ENCODE peak calls at places on chromosomes 12 and 14, in eight cellular contexts. J, P, Z, K, G, N, B and V are unnamed samples.
A peak's percentile ranks its signal among the peaks of the same experiment; 100 is the strongest.

GRCh38 chr14:24360281-24360680 is 7.7 kb upstream of the NFATC4 start:
- DNase-seq in N (no peak), Z (no peak), G (no peak), J (no peak), K (no peak), B (no peak), P (no peak), V (no peak)

GRCh38 chr14:91350813-91351507 is 66.7 kb downstream of the CCDC88C start:
- DNase-seq in P (no peak), N (no peak), Z (peak; percentile 58), K (no peak), J (peak; percentile 34), B (no peak), G (no peak), V (no peak)

GRCh38 chr12:10641735-10642500 is 28.5 kb upstream of the MAGOHB start:
- DNase-seq in N (peak; percentile 47), B (peak; percentile 68), Z (no peak), K (no peak), P (no peak), G (no peak), J (no peak), V (no peak)

GRCh38 chr14:94048676-94049624 is 22.8 kb downstream of the OTUB2 start:
- DNase-seq in Z (no peak), N (no peak), P (no peak), B (no peak), J (no peak), G (peak; percentile 78), K (no peak), V (no peak)

GRCh38 chr12:77005699-77006098 is 59.7 kb downstream of the E2F7 start:
- DNase-seq in P (no peak), K (no peak), B (no peak), N (no peak), J (no peak), Z (no peak), G (no peak), V (no peak)

GRCh38 chr12:3129301-3130052 is 52.3 kb downstream of the TSPAN9 start:
- DNase-seq in Z (no peak), P (no peak), N (peak; percentile 56), G (no peak), K (no peak), J (no peak), B (peak; percentile 69), V (no peak)

GRCh38 chr14:67411820-67412421 is at the start of gene PLEK2:
- DNase-seq in N (no peak), G (peak; percentile 68), K (peak; percentile 72), Z (peak; percentile 62), B (peak; percentile 33), P (no peak), J (peak; percentile 30), V (peak; percentile 34)

GRCh38 chr12:92065018-92065499 is 80.6 kb downstream of the BTG1 start:
- DNase-seq in B (no peak), G (peak; percentile 90), K (no peak), N (peak; percentile 7), Z (no peak), P (peak; percentile 81), J (no peak), V (peak; percentile 83)

GRCh38 chr12:19177754-19178153 is 48.2 kb downstream of the PLEKHA5 start:
- DNase-seq in G (no peak), J (no peak), B (no peak), K (no peak), P (no peak), N (no peak), Z (no peak), V (no peak)

GRCh38 chr12:67697981-67698380 is 49.4 kb downstream of the DYRK2 start:
- DNase-seq in B (no peak), J (no peak), N (no peak), P (no peak), K (no peak), Z (no peak), G (no peak), V (no peak)

GRCh38 chr12:31326689-31327659 is 1.0 kb upstream of the SINHCAF start:
- DNase-seq in J (no peak), G (no peak), B (peak; percentile 33), N (no peak), P (no peak), Z (no peak), K (no peak), V (no peak)

GRCh38 chr12:27995406-27995805 is 22.9 kb upstream of the PTHLH start:
- DNase-seq in B (no peak), P (no peak), N (no peak), K (no peak), J (no peak), G (no peak), Z (no peak), V (no peak)

GRCh38 chr14:96502621-96503251 is 554 bp downstream of the PAPOLA start:
- DNase-seq in N (peak; percentile 8), B (peak; percentile 35), Z (no peak), G (peak; percentile 39), J (peak; percentile 50), K (peak; percentile 78), P (peak; percentile 42), V (peak; percentile 59)

GRCh38 chr14:64702493-64703392 is 1.5 kb upstream of the PLEKHG3 start:
- DNase-seq in J (peak; percentile 30), B (no peak), Z (no peak), N (no peak), K (no peak), G (peak; percentile 39), P (no peak), V (peak; percentile 73)

GRCh38 chr12:108307006-108307405 is 32.1 kb downstream of the CMKLR1 start:
- DNase-seq in Z (no peak), G (no peak), J (no peak), N (peak; percentile 56), B (peak; percentile 32), K (no peak), P (no peak), V (no peak)

GRCh38 chr12:71057330-71057729 is 100.5 kb downstream of the TSPAN8 start:
- DNase-seq in P (no peak), J (no peak), B (peak; percentile 31), N (no peak), G (peak; percentile 64), Z (no peak), K (no peak), V (peak; percentile 16)

GRCh38 chr12:116136340-116136739 is 141.2 kb downstream of the MED13L start:
- DNase-seq in P (no peak), K (no peak), J (no peak), N (peak; percentile 42), G (no peak), B (peak; percentile 72), Z (no peak), V (no peak)

GRCh38 chr12:612293-612692 is 51.0 kb downstream of the NINJ2 start:
- DNase-seq in B (no peak), G (no peak), K (no peak), P (no peak), Z (no peak), N (no peak), J (no peak), V (no peak)

GRCh38 chr14:95514131-95515079 is 2.0 kb downstream of the SYNE3 start:
- DNase-seq in N (no peak), P (no peak), Z (no peak), J (peak; percentile 20), G (peak; percentile 93), K (no peak), B (no peak), V (peak; percentile 65)

GRCh38 chr12:38875571-38876228 is 29.7 kb downstream of the CPNE8 start:
- DNase-seq in P (no peak), J (no peak), N (peak; percentile 4), G (no peak), Z (no peak), K (no peak), B (peak; percentile 22), V (no peak)

GRCh38 chr12:68945255-68945654 is 12.3 kb upstream of the CPM start:
- DNase-seq in G (no peak), K (no peak), P (no peak), Z (no peak), N (no peak), B (no peak), J (no peak), V (no peak)

GRCh38 chr12:65490193-65490592 is 211.7 kb downstream of the MSRB3 start:
- DNase-seq in J (no peak), G (no peak), K (no peak), P (no peak), B (peak; percentile 44), N (peak; percentile 22), Z (no peak), V (no peak)

GRCh38 chr12:4274396-4274959 is 916 bp downstream of the CCND2 start:
- DNase-seq in B (peak; percentile 21), Z (peak; percentile 50), P (no peak), G (no peak), N (no peak), K (no peak), J (no peak), V (no peak)

GRCh38 chr12:115572440-115572839 is 705.1 kb downstream of the MED13L start:
- DNase-seq in G (no peak), Z (no peak), J (no peak), B (peak; percentile 34), N (no peak), K (no peak), P (no peak), V (no peak)

GRCh38 chr14:68846466-68846865 is 53.6 kb upstream of the ZFP36L1 start:
- DNase-seq in B (no peak), P (no peak), Z (no peak), J (no peak), G (no peak), K (no peak), N (no peak), V (no peak)

GRCh38 chr12:1706284-1707016 is 15.6 kb downstream of the ADIPOR2 start:
- DNase-seq in B (peak; percentile 28), Z (no peak), G (no peak), J (no peak), P (no peak), K (no peak), N (no peak), V (no peak)

GRCh38 chr12:57844725-57845477 is 1.6 kb downstream of the CTDSP2 start:
- DNase-seq in P (no peak), J (no peak), Z (peak; percentile 44), G (no peak), N (peak; percentile 37), B (peak; percentile 90), K (peak; percentile 77), V (no peak)

GRCh38 chr12:52202361-52203078 is 10.7 kb upstream of the KRT80 start:
- DNase-seq in Z (no peak), K (peak; percentile 42), N (peak; percentile 84), P (peak; percentile 40), J (no peak), G (peak; percentile 23), B (peak; percentile 64), V (no peak)

GRCh38 chr12:88604646-88605045 is 24.4 kb upstream of the KITLG start:
- DNase-seq in B (no peak), K (no peak), G (no peak), J (no peak), P (no peak), Z (no peak), N (no peak), V (no peak)

GRCh38 chr12:94271351-94271750 is 123.0 kb downstream of the PLXNC1 start:
- DNase-seq in J (no peak), K (no peak), G (no peak), N (no peak), Z (no peak), B (no peak), P (no peak), V (no peak)

GRCh38 chr14:67940476-67940875 is 120.9 kb downstream of the RAD51B start:
- DNase-seq in N (no peak), G (no peak), Z (no peak), J (no peak), B (peak; percentile 91), P (no peak), K (no peak), V (no peak)

GRCh38 chr14:99685061-99685995 is 1.2 kb downstream of the CYP46A1 start:
- DNase-seq in Z (no peak), G (no peak), K (no peak), P (no peak), J (no peak), N (no peak), B (no peak), V (no peak)

GRCh38 chr12:96294831-96295230 is 100.7 kb downstream of the ELK3 start:
- DNase-seq in N (no peak), B (peak; percentile 47), J (no peak), P (no peak), G (no peak), K (no peak), Z (no peak), V (no peak)

GRCh38 chr14:105213396-105213795 is 32.3 kb upstream of the NUDT14 start:
- DNase-seq in P (peak; percentile 33), K (no peak), N (no peak), Z (no peak), G (peak; percentile 63), B (no peak), J (no peak), V (no peak)